ENCODE peak calls at places on chromosomes 12 and 14, in four cellular contexts. One of them, this sample, is unnamed.

GRCh38 chr14:53278602-53279506 is 125.7 kb upstream of the DDHD1 start:
- DNase-seq in T-helper 22 cell: no peak
- DNase-seq in kidney tubule cell: peak
- DNase-seq in AG08396: no peak
- DNase-seq in this sample: no peak

GRCh38 chr12:63906876-63907275 is 62.4 kb downstream of the SRGAP1 start:
- DNase-seq in T-helper 22 cell: no peak
- DNase-seq in kidney tubule cell: no peak
- DNase-seq in AG08396: no peak
- DNase-seq in this sample: no peak

GRCh38 chr12:59940676-59941342 is 345.0 kb downstream of the SLC16A7 start:
- DNase-seq in T-helper 22 cell: no peak
- DNase-seq in kidney tubule cell: peak
- DNase-seq in AG08396: no peak
- DNase-seq in this sample: no peak

GRCh38 chr12:62643470-62643869 is 176.8 kb downstream of the MON2 start:
- DNase-seq in T-helper 22 cell: no peak
- DNase-seq in kidney tubule cell: no peak
- DNase-seq in AG08396: no peak
- DNase-seq in this sample: no peak

GRCh38 chr12:12585115-12585862 is 22.6 kb upstream of the DUSP16 start:
- DNase-seq in T-helper 22 cell: no peak
- DNase-seq in kidney tubule cell: peak
- DNase-seq in AG08396: no peak
- DNase-seq in this sample: no peak

GRCh38 chr14:91402278-91403068 is 15.1 kb downstream of the CCDC88C start:
- DNase-seq in T-helper 22 cell: no peak
- DNase-seq in kidney tubule cell: no peak
- DNase-seq in AG08396: no peak
- DNase-seq in this sample: no peak

GRCh38 chr14:69246331-69246730 is 13.6 kb upstream of the GALNT16 start:
- DNase-seq in T-helper 22 cell: no peak
- DNase-seq in kidney tubule cell: no peak
- DNase-seq in AG08396: no peak
- DNase-seq in this sample: no peak

GRCh38 chr12:120692524-120693033 is 5.6 kb downstream of the MLEC start:
- DNase-seq in T-helper 22 cell: no peak
- DNase-seq in kidney tubule cell: peak
- DNase-seq in AG08396: no peak
- DNase-seq in this sample: no peak

GRCh38 chr12:89706551-89707348 is 1.9 kb downstream of the ATP2B1 start:
- DNase-seq in T-helper 22 cell: peak
- DNase-seq in kidney tubule cell: peak
- DNase-seq in AG08396: peak
- DNase-seq in this sample: peak

GRCh38 chr12:79262938-79263337 is 398.4 kb downstream of the SYT1 start:
- DNase-seq in T-helper 22 cell: no peak
- DNase-seq in kidney tubule cell: peak
- DNase-seq in AG08396: no peak
- DNase-seq in this sample: no peak

GRCh38 chr12:93798279-93798678 is 121.1 kb downstream of the CRADD start:
- DNase-seq in T-helper 22 cell: no peak
- DNase-seq in kidney tubule cell: no peak
- DNase-seq in AG08396: no peak
- DNase-seq in this sample: no peak

GRCh38 chr12:130627175-130627574 is 88.9 kb downstream of the RIMBP2 start:
- DNase-seq in T-helper 22 cell: no peak
- DNase-seq in kidney tubule cell: no peak
- DNase-seq in AG08396: no peak
- DNase-seq in this sample: no peak

GRCh38 chr12:80186727-80187217 is 87.4 kb downstream of the OTOGL start:
- DNase-seq in T-helper 22 cell: no peak
- DNase-seq in kidney tubule cell: peak
- DNase-seq in AG08396: peak
- DNase-seq in this sample: peak

GRCh38 chr12:76921891-76922664 is 43.3 kb upstream of the CSRP2 start:
- DNase-seq in T-helper 22 cell: no peak
- DNase-seq in kidney tubule cell: no peak
- DNase-seq in AG08396: no peak
- DNase-seq in this sample: peak

GRCh38 chr12:91529829-91530228 is 347.2 kb upstream of the DCN start:
- DNase-seq in T-helper 22 cell: no peak
- DNase-seq in kidney tubule cell: peak
- DNase-seq in AG08396: no peak
- DNase-seq in this sample: no peak

GRCh38 chr12:77795699-77796098 is 35.0 kb upstream of the NAV3 start:
- DNase-seq in T-helper 22 cell: no peak
- DNase-seq in kidney tubule cell: no peak
- DNase-seq in AG08396: no peak
- DNase-seq in this sample: no peak

GRCh38 chr12:107042801-107043200 is 50.5 kb downstream of the CRY1 start:
- DNase-seq in T-helper 22 cell: no peak
- DNase-seq in kidney tubule cell: no peak
- DNase-seq in AG08396: no peak
- DNase-seq in this sample: no peak

GRCh38 chr12:115998119-115998633 is 279.3 kb downstream of the MED13L start:
- DNase-seq in T-helper 22 cell: no peak
- DNase-seq in kidney tubule cell: peak
- DNase-seq in AG08396: peak
- DNase-seq in this sample: no peak

GRCh38 chr12:89166525-89166934 is 185.8 kb downstream of the DUSP6 start:
- DNase-seq in T-helper 22 cell: no peak
- DNase-seq in kidney tubule cell: peak
- DNase-seq in AG08396: no peak
- DNase-seq in this sample: no peak

GRCh38 chr12:54598966-54599365 is 10.5 kb upstream of the PPP1R1A start:
- DNase-seq in T-helper 22 cell: no peak
- DNase-seq in kidney tubule cell: peak
- DNase-seq in AG08396: no peak
- DNase-seq in this sample: peak

GRCh38 chr14:95255487-95255886 is 64.2 kb downstream of the CLMN start:
- DNase-seq in T-helper 22 cell: no peak
- DNase-seq in kidney tubule cell: peak
- DNase-seq in AG08396: no peak
- DNase-seq in this sample: peak

GRCh38 chr12:58291106-58291505 is 349.7 kb downstream of the ATP23 start:
- DNase-seq in T-helper 22 cell: no peak
- DNase-seq in kidney tubule cell: no peak
- DNase-seq in AG08396: no peak
- DNase-seq in this sample: no peak

GRCh38 chr12:68612245-68612644 is 1.5 kb downstream of the RAP1B start:
- DNase-seq in T-helper 22 cell: no peak
- DNase-seq in kidney tubule cell: peak
- DNase-seq in AG08396: no peak
- DNase-seq in this sample: no peak

GRCh38 chr14:32709072-32709471 is 229.6 kb upstream of the NPAS3 start:
- DNase-seq in T-helper 22 cell: no peak
- DNase-seq in kidney tubule cell: peak
- DNase-seq in AG08396: peak
- DNase-seq in this sample: peak

GRCh38 chr12:45543887-45544286 is 185.6 kb upstream of the ARID2 start:
- DNase-seq in T-helper 22 cell: peak
- DNase-seq in kidney tubule cell: peak
- DNase-seq in AG08396: peak
- DNase-seq in this sample: peak

GRCh38 chr12:12018454-12018853 is 52.3 kb upstream of the BCL2L14 start:
- DNase-seq in T-helper 22 cell: no peak
- DNase-seq in kidney tubule cell: peak
- DNase-seq in AG08396: no peak
- DNase-seq in this sample: no peak

GRCh38 chr14:40944521-40944920 is 662.2 kb upstream of the LRFN5 start:
- DNase-seq in T-helper 22 cell: no peak
- DNase-seq in kidney tubule cell: no peak
- DNase-seq in AG08396: no peak
- DNase-seq in this sample: no peak

GRCh38 chr14:21059842-21060589 is 2.4 kb downstream of the RNASE8 start:
- DNase-seq in T-helper 22 cell: no peak
- DNase-seq in kidney tubule cell: no peak
- DNase-seq in AG08396: no peak
- DNase-seq in this sample: no peak

GRCh38 chr12:10365716-10366433 is 24.0 kb downstream of the KLRK1 start:
- DNase-seq in T-helper 22 cell: no peak
- DNase-seq in kidney tubule cell: peak
- DNase-seq in AG08396: peak
- DNase-seq in this sample: no peak

GRCh38 chr14:54627718-54628345 is 60.9 kb downstream of the SAMD4A start:
- DNase-seq in T-helper 22 cell: no peak
- DNase-seq in kidney tubule cell: peak
- DNase-seq in AG08396: peak
- DNase-seq in this sample: peak

GRCh38 chr12:95473440-95473946 is 459 bp upstream of the METAP2 start:
- DNase-seq in T-helper 22 cell: no peak
- DNase-seq in kidney tubule cell: peak
- DNase-seq in AG08396: peak
- DNase-seq in this sample: peak

GRCh38 chr12:81896771-81897170 is 137.6 kb upstream of the PPFIA2 start:
- DNase-seq in T-helper 22 cell: no peak
- DNase-seq in kidney tubule cell: no peak
- DNase-seq in AG08396: no peak
- DNase-seq in this sample: no peak

GRCh38 chr14:61705017-61705416 is 9.7 kb downstream of the HIF1A start:
- DNase-seq in T-helper 22 cell: no peak
- DNase-seq in kidney tubule cell: no peak
- DNase-seq in AG08396: no peak
- DNase-seq in this sample: no peak

GRCh38 chr12:111643428-111643826 is 42.3 kb downstream of the BRAP start:
- DNase-seq in T-helper 22 cell: no peak
- DNase-seq in kidney tubule cell: no peak
- DNase-seq in AG08396: peak
- DNase-seq in this sample: peak